ENCODE peak calls at places on chromosomes 6 and 20, in five cellular contexts. V is MV-4-11, W is AG04450, K is SHP77, Q is GM04503. I is an unnamed sample.

GRCh38 chr6:87251225-87251624 is 71.2 kb upstream of the SMIM8 start:
- DNase-seq in W (no peak), V (no peak), K (no peak), Q (no peak), I (no peak)

GRCh38 chr20:16952965-16953364 is 204.8 kb downstream of the OTOR start:
- DNase-seq in K (no peak), V (no peak), W (no peak), Q (no peak), I (no peak)

GRCh38 chr6:132122871-132123270 is 171.7 kb upstream of the CCN2 start:
- DNase-seq in Q (no peak), K (no peak), W (peak), V (no peak), I (peak)

GRCh38 chr6:14932485-14933178 is 313.2 kb upstream of the JARID2 start:
- DNase-seq in Q (no peak), V (no peak), K (no peak), W (no peak), I (no peak)

GRCh38 chr6:84892666-84893065 is 128.3 kb upstream of the TBX18 start:
- DNase-seq in V (no peak), W (no peak), Q (peak), K (no peak), I (no peak)

GRCh38 chr6:7535498-7535897 is 6.0 kb upstream of the DSP start:
- DNase-seq in W (no peak), K (no peak), V (no peak), Q (peak), I (no peak)

GRCh38 chr20:41386502-41387427 is 20.1 kb upstream of the EMILIN3 start:
- DNase-seq in W (peak), Q (no peak), K (no peak), V (no peak), I (peak)

GRCh38 chr6:133889557-133890301 is 816 bp downstream of the TCF21 start:
- DNase-seq in V (no peak), Q (no peak), K (no peak), W (no peak), I (no peak)

GRCh38 chr6:54655162-54655561 is 191.4 kb upstream of the FAM83B start:
- DNase-seq in K (peak), V (no peak), W (no peak), Q (no peak), I (no peak)

GRCh38 chr6:87784690-87785089 is 82.7 kb upstream of the AKIRIN2 start:
- DNase-seq in V (no peak), Q (no peak), W (no peak), K (no peak), I (no peak)

GRCh38 chr6:133341607-133342158 is 100.5 kb downstream of the EYA4 start:
- DNase-seq in K (no peak), W (peak), V (no peak), Q (no peak), I (no peak)

GRCh38 chr6:30685157-30685976 is 1.1 kb downstream of the PPP1R18 start:
- DNase-seq in V (peak), W (no peak), Q (no peak), K (no peak), I (no peak)

GRCh38 chr20:48921883-48922867 is 664 bp downstream of the ARFGEF2 start:
- DNase-seq in Q (no peak), W (no peak), K (peak), V (no peak), I (no peak)

GRCh38 chr20:31330893-31331292 is 22.5 kb upstream of the DEFB116 start:
- DNase-seq in K (no peak), V (no peak), W (no peak), Q (no peak), I (no peak)

GRCh38 chr6:18099501-18099900 is 23.0 kb downstream of the NHLRC1 start:
- DNase-seq in V (no peak), K (no peak), W (no peak), Q (no peak), I (no peak)

GRCh38 chr6:169253745-169254238 is at the start of gene THBS2:
- DNase-seq in V (no peak), Q (peak), K (no peak), W (peak), I (peak)

GRCh38 chr6:2197177-2197671 is 48.2 kb downstream of the GMDS start:
- DNase-seq in W (no peak), V (no peak), Q (no peak), K (peak), I (no peak)

I was measured in smooth muscle cell of the brain vasculature.